ENCODE peak calls at places on chromosomes 3 and 15, in eight cellular contexts. Q, E, U, W, X, N, D and O are unnamed samples.

GRCh38 chr3:152460936-152461335 is 192.2 kb downstream of the MBNL1 start:
- DNase-seq in Q (no peak), E (no peak), U (no peak), W (no peak), X (no peak), N (no peak), D (no peak), O (no peak)

GRCh38 chr15:89761929-89762328 is 10.9 kb upstream of the MESP1 start:
- DNase-seq in Q (no peak), E (no peak), U (no peak), W (peak; percentile 29), X (no peak), N (no peak), D (no peak), O (no peak)

GRCh38 chr3:169146112-169146665 is 517.3 kb downstream of the MECOM start:
- DNase-seq in Q (peak; percentile 58), E (no peak), U (peak; percentile 22), W (peak; percentile 70), X (peak; percentile 75), N (no peak), D (no peak), O (no peak)

GRCh38 chr3:67357610-67358458 is 296.6 kb downstream of the SUCLG2 start:
- DNase-seq in Q (no peak), E (no peak), U (no peak), W (no peak), X (peak; percentile 51), N (no peak), D (no peak), O (peak; percentile 21)

GRCh38 chr3:158731938-158732855 is at the start of gene RARRES1:
- DNase-seq in Q (no peak), E (no peak), U (peak; percentile 75), W (peak; percentile 84), X (peak; percentile 58), N (peak; percentile 44), D (peak; percentile 74), O (peak; percentile 23)

GRCh38 chr3:9890249-9891071 is at the start of gene JAGN1:
- DNase-seq in Q (peak; percentile 96), E (peak; percentile 85), U (peak; percentile 92), W (peak; percentile 91), X (peak; percentile 90), N (peak; percentile 88), D (peak; percentile 92), O (peak; percentile 75)

GRCh38 chr3:177525987-177526712 is 328.9 kb upstream of the TBL1XR1 start:
- DNase-seq in Q (no peak), E (no peak), U (no peak), W (peak; percentile 58), X (peak; percentile 29), N (no peak), D (peak; percentile 11), O (peak; percentile 11)

GRCh38 chr3:104526901-104527401 is 839.8 kb upstream of the ALCAM start:
- DNase-seq in Q (no peak), E (no peak), U (no peak), W (no peak), X (no peak), N (no peak), D (no peak), O (no peak)

GRCh38 chr15:33125883-33126535 is 68.5 kb downstream of the FMN1 start:
- DNase-seq in Q (no peak), E (no peak), U (no peak), W (no peak), X (no peak), N (no peak), D (no peak), O (no peak)